ENCODE peak calls at places on chromosomes 13 and 19, in six cellular contexts. W is brain microvascular endothelial cell; U is psoas muscle; J is colonic mucosa; N is BJ; X is CD4-positive, alpha-beta memory T cell. D is an unnamed sample.
A peak's percentile ranks its signal among the peaks of the same experiment; 100 is the strongest.

GRCh38 chr13:110340812-110341444 is 33.8 kb downstream of the COL4A2 start:
- DNase-seq in N (no peak), J (peak; percentile 54), U (peak; percentile 80), X (peak; percentile 33), W (peak; percentile 93), D (no peak)

GRCh38 chr13:52454459-52454824 is 836 bp upstream of the CKAP2 start:
- DNase-seq in U (no peak), J (peak; percentile 45), N (no peak), X (no peak), W (no peak), D (peak; percentile 88)

GRCh38 chr13:66405908-66406802 is 824.0 kb downstream of the PCDH9 start:
- DNase-seq in W (peak; percentile 37), N (peak; percentile 34), X (no peak), J (no peak), U (no peak), D (peak; percentile 55)

GRCh38 chr13:35984776-35985453 is 146.3 kb downstream of the DCLK1 start:
- DNase-seq in N (no peak), U (no peak), W (no peak), X (no peak), J (no peak), D (no peak)

GRCh38 chr13:29503041-29503837 is 92.2 kb downstream of the SLC7A1 start:
- DNase-seq in W (no peak), X (no peak), J (no peak), U (no peak), N (no peak), D (peak; percentile 15)

GRCh38 chr19:39816287-39817048 is 17.5 kb downstream of the DYRK1B start:
- DNase-seq in U (no peak), W (no peak), J (no peak), X (no peak), N (no peak), D (no peak)

GRCh38 chr19:21758296-21758695 is 9.1 kb downstream of the ZNF100 start:
- DNase-seq in U (no peak), N (no peak), X (peak; percentile 6), W (no peak), J (no peak), D (no peak)

GRCh38 chr13:98033277-98034247 is 80.1 kb downstream of the IPO5 start:
- DNase-seq in X (no peak), W (peak; percentile 71), J (no peak), N (no peak), U (no peak), D (peak; percentile 38)

GRCh38 chr13:110129539-110130186 is 177.3 kb downstream of the COL4A1 start:
- DNase-seq in J (no peak), U (no peak), N (no peak), X (no peak), W (no peak), D (no peak)

GRCh38 chr19:7293795-7294570 is at the start of gene INSR:
- DNase-seq in N (peak; percentile 28), J (peak; percentile 93), W (peak; percentile 62), U (peak; percentile 92), X (peak; percentile 53), D (peak; percentile 54)

GRCh38 chr13:74290324-74290773 is 156.1 kb upstream of the KLF12 start:
- DNase-seq in N (no peak), X (peak; percentile 62), U (no peak), W (peak; percentile 78), J (no peak), D (peak; percentile 98)

GRCh38 chr19:30558793-30559192 is 186.6 kb downstream of the ZNF536 start:
- DNase-seq in U (no peak), X (no peak), W (no peak), N (no peak), J (no peak), D (no peak)

GRCh38 chr19:1761528-1762242 is 8.4 kb downstream of the ONECUT3 start:
- DNase-seq in J (no peak), N (no peak), X (no peak), U (no peak), W (no peak), D (no peak)

GRCh38 chr13:64579331-64579730 is 2650.8 kb downstream of the PCDH9 start:
- DNase-seq in U (no peak), J (no peak), X (no peak), W (no peak), N (no peak), D (no peak)

GRCh38 chr19:14761607-14762006 is 16.8 kb downstream of the ADGRE2 start:
- DNase-seq in U (no peak), W (no peak), X (no peak), J (no peak), N (no peak), D (no peak)
- H3K4me3 ChIP-seq in U (no peak overlapping the region), W (no peak overlapping the region), X (no peak overlapping the region), J (no peak overlapping the region), N (no peak overlapping the region), D (no peak overlapping the region)

GRCh38 chr13:20980899-20981298 is 78.4 kb upstream of the XPO4 start:
- DNase-seq in U (no peak), W (no peak), N (no peak), J (no peak), X (no peak), D (no peak)

GRCh38 chr13:20984879-20985278 is 76.5 kb downstream of the LATS2 start:
- DNase-seq in X (no peak), U (no peak), W (peak; percentile 20), N (no peak), J (no peak), D (no peak)

GRCh38 chr13:20980420-20980819 is 77.9 kb upstream of the XPO4 start:
- DNase-seq in N (no peak), W (no peak), J (no peak), X (no peak), U (no peak), D (no peak)

GRCh38 chr13:20981370-20982095 is 79.0 kb upstream of the XPO4 start:
- DNase-seq in J (no peak), W (no peak), N (no peak), X (no peak), U (no peak), D (no peak)

DNA sequence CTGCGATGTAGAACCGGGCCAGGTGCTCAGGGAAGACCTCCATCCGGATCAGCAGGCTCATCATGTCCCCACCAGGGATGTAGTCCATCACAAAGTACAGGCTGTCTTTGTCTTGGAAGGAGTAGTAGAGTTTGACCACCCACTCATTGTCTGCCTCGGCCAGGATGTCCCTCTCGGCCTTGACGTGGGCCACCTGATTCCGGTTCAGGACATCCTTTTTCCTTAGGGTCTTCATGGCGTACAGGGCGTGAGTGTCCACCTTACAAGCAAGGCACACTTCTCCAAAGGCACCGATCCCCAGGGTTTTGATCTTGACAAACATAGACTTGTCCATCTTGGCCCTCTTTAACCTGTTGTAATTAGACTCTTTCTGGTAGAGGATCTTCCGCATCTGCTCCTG is 78.0 kb downstream of the LATS2 start:
- DNase-seq in N (no peak), X (no peak), W (no peak), U (no peak), J (no peak), D (no peak)
- H3K36me3 ChIP-seq in N (peaks cover 37% of the 10 kb centered on the region), X (no peaks in the 10 kb centered on the region), W (peaks cover 70% of the 10 kb centered on the region), U (peaks cover 93% of the 10 kb centered on the region), J (no peaks in the 10 kb centered on the region), D (peaks cover 27% of the 10 kb centered on the region)

GRCh38 chr19:33299061-33299665 is 3.2 kb downstream of the CEBPA start:
- DNase-seq in N (no peak), X (no peak), U (no peak), J (no peak), W (no peak), D (no peak)
- H3K4me3 ChIP-seq in N (no peak overlapping the region), X (no peak overlapping the region), U (peak overlapping the region; percentile 86), J (no peak overlapping the region), W (no peak overlapping the region), D (peak overlapping the region; percentile 61)

GRCh38 chr13:99203601-99204579 is 3.2 kb downstream of the UBAC2 start:
- DNase-seq in U (no peak), J (peak; percentile 14), N (no peak), W (no peak), X (no peak), D (no peak)
- H3K36me3 ChIP-seq in U (peaks cover 9% of the 10 kb centered on the region), J (no peaks in the 10 kb centered on the region), N (no peaks in the 10 kb centered on the region), W (no peaks in the 10 kb centered on the region), X (peaks cover 7% of the 10 kb centered on the region), D (peaks cover 2% of the 10 kb centered on the region)

GRCh38 chr19:12884202-12884601 is 2.8 kb downstream of the KLF1 start:
- DNase-seq in N (no peak), W (no peak), U (no peak), X (no peak), J (no peak), D (no peak)

GRCh38 chr19:12882589-12882988 is 1.3 kb upstream of the DNASE2 start:
- DNase-seq in N (no peak), J (no peak), X (no peak), W (no peak), U (no peak), D (no peak)

GRCh38 chr19:12884627-12884925 is 2.4 kb downstream of the KLF1 start:
- DNase-seq in U (no peak), J (no peak), W (no peak), N (no peak), X (no peak), D (no peak)

GRCh38 chr19:12880551-12881171 is 588 bp downstream of the DNASE2 start:
- DNase-seq in J (peak; percentile 39), N (no peak), U (peak; percentile 39), X (no peak), W (peak; percentile 5), D (no peak)

DNA sequence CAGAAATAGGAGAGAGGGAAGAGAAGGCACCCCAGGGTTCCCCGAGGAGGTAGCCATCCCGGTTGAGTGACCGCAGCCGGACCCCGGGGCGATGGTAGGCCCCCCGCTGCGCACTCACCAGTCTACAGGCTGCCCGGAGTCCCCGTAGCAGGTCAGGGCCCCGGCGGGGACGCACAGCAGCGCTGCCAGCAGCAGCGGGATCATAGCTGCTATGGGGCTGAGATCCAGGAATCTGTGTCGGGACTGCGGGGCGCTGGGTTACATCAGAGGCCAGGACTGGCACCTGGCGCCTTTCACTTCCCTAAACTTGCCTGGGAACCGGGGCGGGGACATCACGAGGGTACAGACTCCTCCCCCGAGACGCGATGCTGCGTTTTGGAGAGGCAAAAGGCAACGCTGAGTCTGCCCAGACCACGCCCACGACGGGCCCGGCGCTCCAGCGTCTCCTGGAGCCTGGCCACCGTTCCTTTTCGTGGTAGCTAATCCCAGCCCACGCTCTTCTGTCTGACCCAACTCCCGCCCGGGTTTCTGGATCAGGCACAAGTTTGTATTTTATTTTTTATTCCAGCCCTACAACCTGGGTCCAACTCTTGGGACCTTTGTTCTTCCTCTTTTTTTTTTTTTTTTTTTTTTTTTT is at the start of gene DNASE2:
- DNase-seq in N (peak; percentile 72), U (peak; percentile 96), W (peak; percentile 77), X (peak; percentile 86), J (peak; percentile 98), D (peak; percentile 91)
- H3K4me3 ChIP-seq in N (peak within 1 kb of the TSS; percentile 61), U (peak within 1 kb of the TSS; percentile 79), W (peak within 1 kb of the TSS; percentile 74), X (peak within 1 kb of the TSS; percentile 76), J (peak within 1 kb of the TSS; percentile 75), D (peak within 1 kb of the TSS; percentile 94)